ENCODE peak calls at places on chromosomes 7 and 10, in eight cellular contexts. One of them, this sample, is unnamed.

GRCh38 chr10:59622320-59622901 is 87.2 kb downstream of the SLC16A9 start:
- DNase-seq in left ventricle myocardium inferior: no peak
- DNase-seq in lower lobe of right lung: peak; percentile 57
- DNase-seq in HCT116: peak; percentile 67
- DNase-seq in hepatocyte: peak; percentile 82
- DNase-seq in HepG2: peak; percentile 41
- DNase-seq in K562: peak; percentile 41
- DNase-seq in endodermal cell: peak; percentile 78
- DNase-seq in this sample: peak; percentile 59

GRCh38 chr10:60031664-60032063 is 125.3 kb upstream of the CCDC6 start:
- DNase-seq in HCT116: no peak
- DNase-seq in left ventricle myocardium inferior: no peak
- DNase-seq in lower lobe of right lung: no peak
- DNase-seq in HepG2: no peak
- DNase-seq in hepatocyte: no peak
- DNase-seq in endodermal cell: no peak
- DNase-seq in K562: no peak
- DNase-seq in this sample: no peak

GRCh38 chr7:29345590-29345989 is 151.0 kb downstream of the CHN2 start:
- DNase-seq in endodermal cell: peak; percentile 86
- DNase-seq in hepatocyte: peak; percentile 45
- DNase-seq in K562: no peak
- DNase-seq in HCT116: peak; percentile 10
- DNase-seq in left ventricle myocardium inferior: peak; percentile 31
- DNase-seq in lower lobe of right lung: peak; percentile 51
- DNase-seq in HepG2: peak; percentile 38
- DNase-seq in this sample: peak; percentile 54

GRCh38 chr10:80462277-80462985 is 8.3 kb downstream of the TSPAN14 start:
- DNase-seq in hepatocyte: no peak
- DNase-seq in HepG2: no peak
- DNase-seq in lower lobe of right lung: no peak
- DNase-seq in endodermal cell: no peak
- DNase-seq in left ventricle myocardium inferior: no peak
- DNase-seq in K562: no peak
- DNase-seq in HCT116: no peak
- DNase-seq in this sample: peak; percentile 60

GRCh38 chr10:96072673-96073072 is 29.3 kb downstream of the CCNJ start:
- DNase-seq in hepatocyte: no peak
- DNase-seq in endodermal cell: no peak
- DNase-seq in HCT116: peak; percentile 26
- DNase-seq in HepG2: no peak
- DNase-seq in K562: peak; percentile 51
- DNase-seq in lower lobe of right lung: no peak
- DNase-seq in left ventricle myocardium inferior: no peak
- DNase-seq in this sample: no peak

GRCh38 chr7:68800316-68800715 is 798.0 kb upstream of the AUTS2 start:
- DNase-seq in left ventricle myocardium inferior: no peak
- DNase-seq in endodermal cell: no peak
- DNase-seq in lower lobe of right lung: no peak
- DNase-seq in hepatocyte: no peak
- DNase-seq in K562: no peak
- DNase-seq in HepG2: no peak
- DNase-seq in HCT116: no peak
- DNase-seq in this sample: no peak

GRCh38 chr7:132485600-132486594 is 90.4 kb downstream of the PLXNA4 start:
- DNase-seq in HepG2: no peak
- DNase-seq in HCT116: no peak
- DNase-seq in hepatocyte: no peak
- DNase-seq in endodermal cell: no peak
- DNase-seq in left ventricle myocardium inferior: peak; percentile 40
- DNase-seq in lower lobe of right lung: no peak
- DNase-seq in K562: no peak
- DNase-seq in this sample: peak; percentile 52

GRCh38 chr10:43355749-43356371 is 15.6 kb upstream of the FXYD4 start:
- DNase-seq in endodermal cell: no peak
- DNase-seq in HepG2: peak; percentile 25
- DNase-seq in left ventricle myocardium inferior: no peak
- DNase-seq in HCT116: peak; percentile 83
- DNase-seq in K562: no peak
- DNase-seq in lower lobe of right lung: no peak
- DNase-seq in hepatocyte: no peak
- DNase-seq in this sample: no peak

GRCh38 chr10:33913194-33913593 is 578.7 kb upstream of the NRP1 start:
- DNase-seq in K562: no peak
- DNase-seq in left ventricle myocardium inferior: no peak
- DNase-seq in hepatocyte: no peak
- DNase-seq in lower lobe of right lung: no peak
- DNase-seq in HCT116: no peak
- DNase-seq in HepG2: no peak
- DNase-seq in endodermal cell: no peak
- DNase-seq in this sample: no peak

GRCh38 chr10:11236234-11236633 is 218.6 kb downstream of the CELF2 start:
- DNase-seq in left ventricle myocardium inferior: no peak
- DNase-seq in K562: no peak
- DNase-seq in lower lobe of right lung: no peak
- DNase-seq in endodermal cell: no peak
- DNase-seq in HCT116: no peak
- DNase-seq in HepG2: no peak
- DNase-seq in hepatocyte: no peak
- DNase-seq in this sample: no peak

GRCh38 chr10:122333037-122333436 is 41.5 kb upstream of the PLEKHA1 start:
- DNase-seq in K562: no peak
- DNase-seq in lower lobe of right lung: no peak
- DNase-seq in HCT116: no peak
- DNase-seq in hepatocyte: no peak
- DNase-seq in endodermal cell: no peak
- DNase-seq in HepG2: no peak
- DNase-seq in left ventricle myocardium inferior: no peak
- DNase-seq in this sample: no peak

GRCh38 chr7:104993217-104993857 is 20.7 kb upstream of the KMT2E start:
- DNase-seq in HepG2: no peak
- DNase-seq in endodermal cell: no peak
- DNase-seq in lower lobe of right lung: no peak
- DNase-seq in HCT116: no peak
- DNase-seq in hepatocyte: no peak
- DNase-seq in K562: no peak
- DNase-seq in left ventricle myocardium inferior: no peak
- DNase-seq in this sample: no peak

GRCh38 chr10:71431216-71431944 is 34.7 kb downstream of the CDH23 start:
- DNase-seq in HepG2: no peak
- DNase-seq in hepatocyte: no peak
- DNase-seq in HCT116: no peak
- DNase-seq in left ventricle myocardium inferior: no peak
- DNase-seq in K562: no peak
- DNase-seq in lower lobe of right lung: no peak
- DNase-seq in endodermal cell: peak; percentile 29
- DNase-seq in this sample: peak; percentile 18

GRCh38 chr10:72720814-72721665 is 29.1 kb downstream of the MCU start:
- DNase-seq in HepG2: no peak
- DNase-seq in hepatocyte: no peak
- DNase-seq in endodermal cell: no peak
- DNase-seq in lower lobe of right lung: no peak
- DNase-seq in left ventricle myocardium inferior: no peak
- DNase-seq in HCT116: no peak
- DNase-seq in K562: no peak
- DNase-seq in this sample: no peak

GRCh38 chr10:19817251-19818046 is 1.2 kb downstream of the PLXDC2 start:
- DNase-seq in endodermal cell: peak; percentile 85
- DNase-seq in hepatocyte: peak; percentile 54
- DNase-seq in HCT116: no peak
- DNase-seq in left ventricle myocardium inferior: no peak
- DNase-seq in HepG2: no peak
- DNase-seq in K562: no peak
- DNase-seq in lower lobe of right lung: peak; percentile 54
- DNase-seq in this sample: peak; percentile 46

GRCh38 chr7:157188091-157188665 is 49.5 kb downstream of the UBE3C start:
- DNase-seq in endodermal cell: no peak
- DNase-seq in HepG2: no peak
- DNase-seq in K562: no peak
- DNase-seq in hepatocyte: no peak
- DNase-seq in HCT116: no peak
- DNase-seq in left ventricle myocardium inferior: no peak
- DNase-seq in lower lobe of right lung: no peak
- DNase-seq in this sample: no peak
- H3K36me3 ChIP-seq in endodermal cell: peaks cover 92% of the 10 kb centered on the region
- H3K36me3 ChIP-seq in HepG2: peaks cover 81% of the 10 kb centered on the region
- H3K36me3 ChIP-seq in K562: peaks cover 97% of the 10 kb centered on the region
- H3K36me3 ChIP-seq in hepatocyte: no peaks in the 10 kb centered on the region
- H3K36me3 ChIP-seq in HCT116: peaks cover 50% of the 10 kb centered on the region
- H3K36me3 ChIP-seq in left ventricle myocardium inferior: peaks cover 98% of the 10 kb centered on the region
- H3K36me3 ChIP-seq in lower lobe of right lung: peaks cover 100% of the 10 kb centered on the region
- H3K36me3 ChIP-seq in this sample: no peaks in the 10 kb centered on the region

DNA sequence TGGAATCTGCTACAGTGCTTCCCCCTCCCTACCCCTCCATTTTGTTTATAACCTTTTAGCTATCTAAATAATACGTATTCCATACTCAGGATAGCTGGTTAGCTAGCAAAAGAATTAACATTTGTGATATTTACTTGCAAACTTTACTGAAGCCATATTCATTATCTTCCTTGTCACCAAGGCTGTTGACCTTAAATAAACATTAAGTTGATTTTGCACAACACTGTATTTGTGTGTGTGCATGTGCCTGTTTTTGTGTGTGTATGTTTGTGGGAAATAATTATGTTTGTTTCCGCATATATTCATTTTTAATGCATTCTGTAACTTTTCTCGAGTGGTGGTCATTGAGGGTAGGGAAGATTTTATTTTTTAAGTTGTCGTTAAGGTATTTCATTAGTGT is 15.9 kb downstream of the TMEM60 start:
- DNase-seq in hepatocyte: no peak
- DNase-seq in HCT116: no peak
- DNase-seq in lower lobe of right lung: no peak
- DNase-seq in endodermal cell: no peak
- DNase-seq in K562: no peak
- DNase-seq in left ventricle myocardium inferior: no peak
- DNase-seq in HepG2: no peak
- DNase-seq in this sample: no peak
- H3K36me3 ChIP-seq in hepatocyte: peaks cover 3% of the 10 kb centered on the region
- H3K36me3 ChIP-seq in HCT116: peaks cover 5% of the 10 kb centered on the region
- H3K36me3 ChIP-seq in lower lobe of right lung: peaks cover 34% of the 10 kb centered on the region
- H3K36me3 ChIP-seq in endodermal cell: peaks cover 68% of the 10 kb centered on the region
- H3K36me3 ChIP-seq in K562: peaks cover 57% of the 10 kb centered on the region
- H3K36me3 ChIP-seq in left ventricle myocardium inferior: peaks cover 37% of the 10 kb centered on the region
- H3K36me3 ChIP-seq in HepG2: peaks cover 25% of the 10 kb centered on the region
- H3K36me3 ChIP-seq in this sample: no peaks in the 10 kb centered on the region

GRCh38 chr10:14358886-14359573 is 28.3 kb upstream of the FRMD4A start:
- DNase-seq in endodermal cell: no peak
- DNase-seq in hepatocyte: no peak
- DNase-seq in lower lobe of right lung: no peak
- DNase-seq in HCT116: no peak
- DNase-seq in K562: no peak
- DNase-seq in left ventricle myocardium inferior: no peak
- DNase-seq in HepG2: no peak
- DNase-seq in this sample: no peak

GRCh38 chr10:14362098-14362497 is 31.4 kb upstream of the FRMD4A start:
- DNase-seq in hepatocyte: no peak
- DNase-seq in K562: no peak
- DNase-seq in lower lobe of right lung: no peak
- DNase-seq in left ventricle myocardium inferior: no peak
- DNase-seq in endodermal cell: no peak
- DNase-seq in HepG2: no peak
- DNase-seq in HCT116: no peak
- DNase-seq in this sample: no peak

GRCh38 chr10:14356921-14357320 is 26.2 kb upstream of the FRMD4A start:
- DNase-seq in left ventricle myocardium inferior: no peak
- DNase-seq in lower lobe of right lung: no peak
- DNase-seq in hepatocyte: no peak
- DNase-seq in endodermal cell: no peak
- DNase-seq in K562: no peak
- DNase-seq in HepG2: no peak
- DNase-seq in HCT116: no peak
- DNase-seq in this sample: no peak

GRCh38 chr10:14360515-14360914 is 29.8 kb upstream of the FRMD4A start:
- DNase-seq in lower lobe of right lung: no peak
- DNase-seq in endodermal cell: no peak
- DNase-seq in HCT116: no peak
- DNase-seq in hepatocyte: no peak
- DNase-seq in K562: no peak
- DNase-seq in HepG2: no peak
- DNase-seq in left ventricle myocardium inferior: no peak
- DNase-seq in this sample: no peak

DNA sequence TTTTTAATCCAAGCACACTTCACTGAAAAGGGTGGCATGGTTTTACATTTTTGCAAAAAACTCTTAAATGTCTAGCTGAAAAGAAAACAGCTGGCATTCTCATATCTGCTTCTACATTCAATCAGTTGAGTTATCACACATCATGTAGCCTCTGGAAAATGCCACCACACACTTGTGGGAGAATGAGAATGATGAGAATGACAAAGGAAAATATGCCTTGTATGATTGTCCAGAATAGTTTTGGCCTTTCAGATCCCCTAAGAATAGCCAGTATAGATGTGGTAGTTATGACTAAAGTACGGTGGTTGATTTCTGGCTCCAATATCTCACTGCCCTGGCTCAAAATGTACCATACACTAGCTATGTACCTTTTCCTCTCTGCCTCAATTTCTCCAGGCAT is 30.2 kb upstream of the FRMD4A start:
- DNase-seq in lower lobe of right lung: no peak
- DNase-seq in HepG2: no peak
- DNase-seq in hepatocyte: no peak
- DNase-seq in left ventricle myocardium inferior: no peak
- DNase-seq in endodermal cell: no peak
- DNase-seq in K562: no peak
- DNase-seq in HCT116: no peak
- DNase-seq in this sample: no peak
- H3K36me3 ChIP-seq in lower lobe of right lung: no peaks in the 10 kb centered on the region
- H3K36me3 ChIP-seq in HepG2: no peaks in the 10 kb centered on the region
- H3K36me3 ChIP-seq in hepatocyte: no peaks in the 10 kb centered on the region
- H3K36me3 ChIP-seq in left ventricle myocardium inferior: no peaks in the 10 kb centered on the region
- H3K36me3 ChIP-seq in endodermal cell: no peaks in the 10 kb centered on the region
- H3K36me3 ChIP-seq in K562: no peaks in the 10 kb centered on the region
- H3K36me3 ChIP-seq in HCT116: no peaks in the 10 kb centered on the region
- H3K36me3 ChIP-seq in this sample: no peaks in the 10 kb centered on the region

GRCh38 chr10:70160798-70161197 is 9.5 kb downstream of the SAR1A start:
- DNase-seq in HepG2: no peak
- DNase-seq in left ventricle myocardium inferior: no peak
- DNase-seq in hepatocyte: no peak
- DNase-seq in K562: no peak
- DNase-seq in lower lobe of right lung: no peak
- DNase-seq in endodermal cell: no peak
- DNase-seq in HCT116: no peak
- DNase-seq in this sample: no peak

GRCh38 chr10:70158113-70158512 is 11.6 kb upstream of the TYSND1 start:
- DNase-seq in endodermal cell: no peak
- DNase-seq in hepatocyte: no peak
- DNase-seq in K562: no peak
- DNase-seq in left ventricle myocardium inferior: no peak
- DNase-seq in HCT116: no peak
- DNase-seq in lower lobe of right lung: no peak
- DNase-seq in HepG2: no peak
- DNase-seq in this sample: no peak

DNA sequence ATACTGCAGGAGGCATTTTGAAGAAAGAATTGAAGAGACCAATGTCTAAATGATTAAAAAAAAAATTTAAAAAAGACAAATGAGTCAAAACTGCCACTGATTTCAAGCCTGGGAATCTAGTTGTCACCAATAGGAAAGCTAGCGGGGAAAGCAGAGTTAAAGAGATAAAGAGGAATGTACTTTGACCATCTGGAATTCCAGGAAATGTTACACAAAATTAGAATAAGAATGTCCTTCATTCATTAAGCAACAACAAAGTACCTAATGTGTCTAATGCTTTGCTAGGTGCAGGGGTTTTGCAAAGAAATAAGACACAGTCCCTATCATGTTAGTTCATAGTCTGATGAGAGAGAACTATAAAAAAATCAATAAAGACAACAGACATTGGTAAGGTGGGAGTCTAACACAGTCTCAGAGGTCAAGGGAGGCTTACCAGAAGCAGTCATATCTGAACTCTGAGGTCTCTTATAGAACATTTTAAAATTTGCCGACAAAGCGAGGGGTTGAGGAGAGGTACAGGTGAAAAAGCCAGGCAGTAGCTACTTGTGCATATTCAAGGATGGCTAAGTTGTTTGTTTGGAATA is 8.8 kb upstream of the TYSND1 start:
- DNase-seq in left ventricle myocardium inferior: no peak
- DNase-seq in hepatocyte: no peak
- DNase-seq in lower lobe of right lung: no peak
- DNase-seq in HCT116: no peak
- DNase-seq in K562: no peak
- DNase-seq in HepG2: peak; percentile 45
- DNase-seq in endodermal cell: no peak
- DNase-seq in this sample: no peak
- H3K36me3 ChIP-seq in left ventricle myocardium inferior: peaks cover 89% of the 10 kb centered on the region
- H3K36me3 ChIP-seq in hepatocyte: peaks cover 9% of the 10 kb centered on the region
- H3K36me3 ChIP-seq in lower lobe of right lung: peaks cover 100% of the 10 kb centered on the region
- H3K36me3 ChIP-seq in HCT116: peaks cover 73% of the 10 kb centered on the region
- H3K36me3 ChIP-seq in K562: peaks cover 98% of the 10 kb centered on the region
- H3K36me3 ChIP-seq in HepG2: peaks cover 84% of the 10 kb centered on the region
- H3K36me3 ChIP-seq in endodermal cell: peaks cover 92% of the 10 kb centered on the region
- H3K36me3 ChIP-seq in this sample: no peaks in the 10 kb centered on the region

This sample was measured in testis.